ENCODE peak calls at places on chromosomes 16 and 17, in six cellular contexts. B is epithelial cell of prostate, Z is NCI-H524 treated with DMSO at 0.1 percent for 48 hours, H is NCI-H2171 treated with DMSO at 0.1 percent for 48 hours, R is transverse colon, D is colonic mucosa. S is an unnamed sample.

GRCh38 chr17:19021622-19022083 is 17.1 kb upstream of the FAM83G start:
- DNase-seq in D (no peak), Z (no peak), H (no peak), R (no peak), B (no peak), S (peak; percentile 36)

GRCh38 chr17:31490991-31491793 is 99.7 kb downstream of the RAB11FIP4 start:
- DNase-seq in H (no peak), R (peak; percentile 57), Z (no peak), B (no peak), D (peak; percentile 42), S (no peak)

GRCh38 chr17:67260051-67260987 is 15.3 kb upstream of the HELZ start:
- DNase-seq in R (peak; percentile 14), Z (no peak), H (no peak), B (no peak), D (peak; percentile 52), S (peak; percentile 83)

GRCh38 chr16:11949527-11949926 is 7.7 kb upstream of the NPIPB2 start:
- DNase-seq in H (peak; percentile 70), R (peak; percentile 23), B (no peak), Z (peak; percentile 39), D (no peak), S (peak; percentile 68)

GRCh38 chr17:9790889-9791876 is at the start of gene DHRS7C:
- DNase-seq in H (peak; percentile 86), D (no peak), R (no peak), Z (no peak), B (no peak), S (no peak)

GRCh38 chr17:59149051-59149450 is 5.9 kb downstream of the SKA2 start:
- DNase-seq in B (no peak), H (no peak), Z (no peak), R (no peak), D (no peak), S (no peak)

GRCh38 chr17:38885728-38886642 is 16.1 kb downstream of the LASP1 start:
- DNase-seq in Z (peak; percentile 93), R (no peak), H (no peak), D (no peak), B (no peak), S (no peak)

GRCh38 chr16:57131351-57131970 is 39.1 kb downstream of the CPNE2 start:
- DNase-seq in R (no peak), D (no peak), Z (no peak), H (no peak), B (no peak), S (no peak)

GRCh38 chr16:47037396-47037745 is 63.9 kb upstream of the DNAJA2 start:
- DNase-seq in D (peak; percentile 32), B (no peak), R (peak; percentile 38), Z (no peak), H (no peak), S (peak; percentile 30)

GRCh38 chr17:72119963-72120877 is 600 bp upstream of the SOX9 start:
- DNase-seq in D (peak; percentile 56), Z (peak; percentile 54), B (no peak), R (peak; percentile 53), H (no peak), S (peak; percentile 83)

GRCh38 chr16:30003670-30004423 is 7.0 kb downstream of the DOC2A start:
- DNase-seq in Z (no peak), H (no peak), B (no peak), R (no peak), D (no peak), S (no peak)

GRCh38 chr17:67571478-67571877 is 146.3 kb upstream of the NOL11 start:
- DNase-seq in Z (no peak), D (no peak), R (no peak), H (no peak), B (no peak), S (no peak)

GRCh38 chr16:87784812-87785211 is 19.0 kb upstream of the KLHDC4 start:
- DNase-seq in R (no peak), D (no peak), Z (no peak), H (no peak), B (no peak), S (no peak)

GRCh38 chr16:84907575-84907974 is 87.8 kb downstream of the CRISPLD2 start:
- DNase-seq in H (no peak), R (peak; percentile 38), B (no peak), D (no peak), Z (no peak), S (no peak)

GRCh38 chr17:78748730-78749317 is 33.2 kb downstream of the CYTH1 start:
- DNase-seq in H (no peak), D (peak; percentile 71), Z (no peak), B (peak; percentile 62), R (peak; percentile 68), S (no peak)

GRCh38 chr17:45246861-45247428 is 14.9 kb downstream of the SPATA32 start:
- DNase-seq in D (no peak), Z (peak; percentile 43), R (no peak), B (no peak), H (peak; percentile 63), S (peak; percentile 58)

GRCh38 chr16:3576211-3576610 is 992 bp downstream of the NLRC3 start:
- DNase-seq in B (no peak), H (no peak), D (no peak), R (no peak), Z (no peak), S (no peak)

GRCh38 chr16:83258366-83258765 is 549.4 kb upstream of the HSBP1 start:
- DNase-seq in R (no peak), Z (no peak), H (no peak), B (no peak), D (no peak), S (no peak)

GRCh38 chr16:84735846-84736586 is 36.2 kb downstream of the USP10 start:
- DNase-seq in B (no peak), R (peak; percentile 79), Z (no peak), D (peak; percentile 79), H (peak; percentile 87), S (no peak)

GRCh38 chr17:37657202-37657601 is 14.0 kb upstream of the DDX52 start:
- DNase-seq in B (no peak), R (no peak), Z (no peak), D (no peak), H (no peak), S (no peak)

GRCh38 chr17:2871720-2872119 is 75.5 kb downstream of the RAP1GAP2 start:
- DNase-seq in B (no peak), H (no peak), Z (no peak), D (no peak), R (no peak), S (no peak)

GRCh38 chr16:10683160-10683559 is 11.6 kb downstream of the TEKT5 start:
- DNase-seq in Z (no peak), H (peak; percentile 61), R (no peak), B (no peak), D (no peak), S (no peak)

GRCh38 chr16:11354733-11355574 is 9.7 kb downstream of the RMI2 start:
- DNase-seq in H (peak; percentile 38), D (no peak), Z (no peak), R (peak; percentile 28), B (no peak), S (no peak)

GRCh38 chr17:54899721-54900456 is 763 bp upstream of the TOM1L1 start:
- DNase-seq in D (peak; percentile 18), Z (no peak), H (peak; percentile 37), B (no peak), R (no peak), S (peak; percentile 12)

GRCh38 chr17:45994987-45995386 is 4.1 kb upstream of the STH start:
- DNase-seq in D (no peak), B (no peak), H (no peak), Z (no peak), R (no peak), S (no peak)

GRCh38 chr17:50516980-50517379 is 8.7 kb downstream of the MYCBPAP start:
- DNase-seq in H (no peak), D (no peak), R (no peak), Z (no peak), B (no peak), S (no peak)

GRCh38 chr16:51510416-51510815 is 359.3 kb upstream of the SALL1 start:
- DNase-seq in B (no peak), D (no peak), Z (no peak), H (no peak), R (no peak), S (no peak)

GRCh38 chr16:80804061-80804450 is 342 bp downstream of the CDYL2 start:
- DNase-seq in R (peak; percentile 34), D (peak; percentile 36), H (no peak), Z (no peak), B (no peak), S (peak; percentile 47)

GRCh38 chr16:29314292-29314934 is 92.1 kb downstream of the NPIPB11 start:
- DNase-seq in R (no peak), D (no peak), B (no peak), H (no peak), Z (no peak), S (no peak)

GRCh38 chr16:75466760-75467159 is 2.3 kb upstream of the TMEM170A start:
- DNase-seq in Z (no peak), H (no peak), R (no peak), B (no peak), D (no peak), S (no peak)

GRCh38 chr16:70576431-70577255 is 53.0 kb downstream of the SF3B3 start:
- DNase-seq in Z (no peak), B (no peak), D (peak; percentile 31), R (peak; percentile 33), H (no peak), S (peak; percentile 48)

GRCh38 chr17:17139972-17140589 is 66.1 kb downstream of the PLD6 start:
- DNase-seq in R (no peak), B (no peak), D (no peak), H (peak; percentile 13), Z (no peak), S (no peak)

GRCh38 chr16:30656974-30657865 is 1.0 kb upstream of the FBRS start:
- DNase-seq in D (no peak), R (peak; percentile 37), H (peak; percentile 81), Z (no peak), B (no peak), S (no peak)

GRCh38 chr17:44033841-44034408 is 19.2 kb upstream of the TMEM101 start:
- DNase-seq in R (no peak), D (no peak), B (no peak), Z (no peak), H (no peak), S (no peak)

GRCh38 chr17:62644487-62645173 is 17.2 kb downstream of the MRC2 start:
- DNase-seq in Z (peak; percentile 100), R (no peak), D (no peak), B (no peak), H (peak; percentile 96), S (no peak)

GRCh38 chr16:12643034-12643455 is 160.6 kb downstream of the CPPED1 start:
- DNase-seq in B (no peak), D (no peak), H (peak; percentile 6), R (no peak), Z (no peak), S (no peak)

GRCh38 chr16:84788968-84789371 is 30.8 kb upstream of the CRISPLD2 start:
- DNase-seq in Z (no peak), H (no peak), B (no peak), R (no peak), D (no peak), S (no peak)

GRCh38 chr17:29205047-29205446 is 24.8 kb upstream of the MYO18A start:
- DNase-seq in H (no peak), B (no peak), R (no peak), Z (no peak), D (no peak), S (no peak)

GRCh38 chr16:24771779-24772157 is 42.3 kb downstream of the TNRC6A start:
- DNase-seq in D (no peak), R (no peak), B (no peak), H (no peak), Z (no peak), S (no peak)